ENCODE peak calls at places on chromosomes 7 and 10, in five cellular contexts. H is suprapubic skin, F is upper lobe of left lung, R is transverse colon, I is Panc1. S is an unnamed sample.

GRCh38 chr10:37682617-37683016 is 174.8 kb downstream of the ZNF248 start:
- DNase-seq in F (no peak), R (no peak), H (no peak), I (no peak), S (no peak)

GRCh38 chr7:92279429-92280031 is 33.8 kb downstream of the ANKIB1 start:
- DNase-seq in R (no peak), I (no peak), H (no peak), F (no peak), S (no peak)

GRCh38 chr10:97355571-97355975 is 21.0 kb upstream of the FRAT2 start:
- DNase-seq in I (no peak), R (peak; percentile 36), F (peak; percentile 51), H (no peak), S (no peak)

GRCh38 chr7:107971100-107971499 is 31.9 kb downstream of the LAMB1 start:
- DNase-seq in H (no peak), F (no peak), R (no peak), I (no peak), S (no peak)

GRCh38 chr10:12981570-12981969 is 19.9 kb downstream of the CCDC3 start:
- DNase-seq in F (no peak), I (peak; percentile 48), H (peak; percentile 6), R (no peak), S (no peak)

GRCh38 chr7:130733866-130734524 is at the start of gene KLF14:
- DNase-seq in F (no peak), I (no peak), H (no peak), R (peak; percentile 17), S (no peak)

GRCh38 chr7:11786186-11786585 is 45.8 kb downstream of the THSD7A start:
- DNase-seq in H (no peak), R (no peak), F (no peak), I (peak; percentile 61), S (no peak)

GRCh38 chr7:24477807-24478655 is 95.2 kb upstream of the PALS2 start:
- DNase-seq in H (no peak), R (no peak), I (no peak), F (peak; percentile 24), S (no peak)

GRCh38 chr10:130021373-130021950 is 57.4 kb upstream of the EBF3 start:
- DNase-seq in I (no peak), R (no peak), F (peak; percentile 13), H (no peak), S (no peak)

GRCh38 chr7:133709036-133709880 is 417.9 kb upstream of the LRGUK start:
- DNase-seq in I (no peak), H (no peak), R (no peak), F (no peak), S (no peak)

GRCh38 chr7:132187869-132188789 is 388.1 kb downstream of the PLXNA4 start:
- DNase-seq in R (no peak), F (no peak), H (no peak), I (no peak), S (no peak)

GRCh38 chr7:43721193-43721806 is 8.0 kb downstream of the COA1 start:
- DNase-seq in F (no peak), R (no peak), I (no peak), H (no peak), S (no peak)

GRCh38 chr10:17737021-17737965 is 14.7 kb upstream of the TMEM236 start:
- DNase-seq in F (peak; percentile 33), H (no peak), I (no peak), R (no peak), S (no peak)

GRCh38 chr7:69687739-69688431 is 89.6 kb downstream of the AUTS2 start:
- DNase-seq in F (no peak), I (no peak), R (no peak), H (no peak), S (no peak)

GRCh38 chr7:69690329-69690728 is 92.1 kb downstream of the AUTS2 start:
- DNase-seq in I (no peak), H (no peak), R (no peak), F (no peak), S (no peak)

GRCh38 chr7:69693042-69693441 is 94.8 kb downstream of the AUTS2 start:
- DNase-seq in F (no peak), H (no peak), I (no peak), R (no peak), S (no peak)

GRCh38 chr7:69691327-69691726 is 93.1 kb downstream of the AUTS2 start:
- DNase-seq in F (no peak), H (no peak), I (no peak), R (no peak), S (no peak)

GRCh38 chr7:69691734-69692133 is 93.5 kb downstream of the AUTS2 start:
- DNase-seq in I (no peak), F (no peak), R (no peak), H (no peak), S (no peak)
- H3K4me1 ChIP-seq in I (no peaks in the 10 kb centered on the region), F (no peaks in the 10 kb centered on the region), R (no peaks in the 10 kb centered on the region), H (no peaks in the 10 kb centered on the region), S (no peaks in the 10 kb centered on the region)

GRCh38 chr10:93438796-93439253 is 43.3 kb downstream of the MYOF start:
- DNase-seq in I (no peak), F (peak; percentile 77), R (peak; percentile 56), H (no peak), S (peak; percentile 92)

GRCh38 chr10:93436577-93436976 is 45.6 kb downstream of the MYOF start:
- DNase-seq in F (no peak), I (no peak), R (peak; percentile 31), H (no peak), S (no peak)

GRCh38 chr10:93437000-93437945 is 44.9 kb downstream of the MYOF start:
- DNase-seq in F (peak; percentile 87), R (peak; percentile 64), H (peak; percentile 89), I (peak; percentile 96), S (peak; percentile 66)

GRCh38 chr10:93435621-93436385 is 46.3 kb downstream of the MYOF start:
- DNase-seq in R (no peak), I (no peak), F (peak; percentile 56), H (no peak), S (no peak)

DNA sequence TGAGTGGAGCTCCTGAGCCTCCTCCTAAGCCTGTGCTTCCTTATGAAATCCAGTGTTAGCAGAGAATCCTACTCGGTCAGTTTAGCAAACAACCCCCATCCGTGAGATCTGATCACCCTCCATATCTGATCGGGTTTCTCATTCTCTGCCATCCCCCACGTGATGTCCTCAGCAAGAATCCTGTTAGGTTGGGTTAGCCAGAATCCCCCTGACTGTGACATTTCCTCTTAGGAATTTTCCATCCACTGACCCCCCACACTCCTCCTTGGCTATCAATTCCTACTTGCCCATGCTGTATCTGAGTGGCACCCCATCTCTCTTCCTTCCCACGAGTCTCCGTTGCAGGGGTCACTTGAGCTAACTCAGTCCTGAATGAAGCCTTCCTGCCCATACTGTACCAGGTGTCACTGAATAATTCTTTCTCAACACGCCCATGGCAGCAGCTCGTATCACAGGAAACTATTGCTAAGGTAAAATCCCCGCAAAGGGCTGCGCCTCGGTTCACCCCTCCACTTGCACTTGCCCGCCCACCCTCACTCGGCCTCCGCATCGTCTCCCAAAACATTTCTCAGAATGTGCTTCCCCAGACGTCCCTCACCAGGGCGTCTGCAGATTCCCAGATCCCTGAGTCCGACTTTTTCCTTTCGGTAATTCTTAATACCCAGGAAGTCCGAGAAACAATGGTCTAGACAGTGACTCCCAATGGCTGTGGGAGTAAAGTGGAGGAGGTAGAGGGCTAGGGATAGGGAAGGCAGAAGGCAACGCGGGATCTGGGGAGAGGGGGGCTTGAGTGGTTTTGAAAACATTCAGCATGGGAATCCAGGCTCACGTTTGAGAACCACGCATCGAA is 44.0 kb downstream of the MYOF start:
- DNase-seq in R (no peak), F (no peak), H (no peak), I (no peak), S (no peak)
- TF ChIP-seq POLR2AphosphoS5 in R (no peak), F (no peak), H (no peak), I (no peak), S (no peak)

GRCh38 chr10:14617850-14618249 is 156.8 kb downstream of the FAM107B start:
- DNase-seq in R (no peak), H (no peak), F (no peak), I (no peak), S (no peak)
- H3K27ac ChIP-seq in R (no peak overlapping the region), H (no peak overlapping the region), F (no peak overlapping the region), I (no peak overlapping the region), S (no peak overlapping the region)

GRCh38 chr7:88480266-88480665 is 173.6 kb upstream of the STEAP4 start:
- DNase-seq in F (no peak), R (no peak), H (no peak), I (no peak), S (no peak)
- H3K4me1 ChIP-seq in F (no peaks in the 10 kb centered on the region), R (peaks cover 3% of the 10 kb centered on the region), H (no peaks in the 10 kb centered on the region), I (no peaks in the 10 kb centered on the region), S (no peaks in the 10 kb centered on the region)

GRCh38 chr7:95549818-95550529 is 46.3 kb downstream of the PDK4 start:
- DNase-seq in F (peak; percentile 95), R (peak; percentile 92), H (peak; percentile 97), I (peak; percentile 82), S (peak; percentile 86)
- TF ChIP-seq POLR2AphosphoS5 in F (peak; percentile 97), R (peak; percentile 96), H (peak; percentile 86), I (no peak), S (peak; percentile 95)

GRCh38 chr10:113594673-113595072 is 41.8 kb downstream of the HABP2 start:
- DNase-seq in H (no peak), I (no peak), F (no peak), R (no peak), S (no peak)
- H3K27ac ChIP-seq in H (no peak overlapping the region), I (no peak overlapping the region), F (no peak overlapping the region), R (no peak overlapping the region), S (no peak overlapping the region)

GRCh38 chr10:26987851-26988250 is 112.4 kb downstream of the ANKRD26 start:
- DNase-seq in H (no peak), I (no peak), F (no peak), R (no peak), S (no peak)
- H3K4me1 ChIP-seq in H (no peaks in the 10 kb centered on the region), I (no peaks in the 10 kb centered on the region), F (no peaks in the 10 kb centered on the region), R (no peaks in the 10 kb centered on the region), S (no peaks in the 10 kb centered on the region)